ENCODE peak calls at places on chromosome 3, in seven cellular contexts. J is GF-D8, S is iPS-NIHi11, I is suprapubic skin, U is GM23248, Q is astrocyte of the spinal cord, G is endothelial cell. H is an unnamed sample.

GRCh38 chr3:194344012-194344411 is 7.1 kb downstream of the CPN2 start:
- DNase-seq in J (peak; percentile 21), S (peak; percentile 90), I (no peak), U (peak; percentile 68), Q (peak; percentile 55), G (peak; percentile 84), H (peak; percentile 96)

GRCh38 chr3:41120461-41120860 is 78.8 kb upstream of the CTNNB1 start:
- DNase-seq in J (no peak), S (no peak), I (no peak), U (no peak), Q (no peak), G (no peak), H (no peak)

GRCh38 chr3:194754091-194754490 is 68.4 kb downstream of the FAM43A start:
- DNase-seq in J (no peak), S (no peak), I (no peak), U (no peak), Q (no peak), G (no peak), H (no peak)

GRCh38 chr3:73622135-73622534 is 2.6 kb downstream of the PDZRN3 start:
- DNase-seq in J (no peak), S (peak; percentile 24), I (no peak), U (peak; percentile 65), Q (no peak), G (no peak), H (peak; percentile 66)

GRCh38 chr3:185052631-185053030 is 100.2 kb downstream of the C3orf70 start:
- DNase-seq in J (no peak), S (no peak), I (no peak), U (no peak), Q (no peak), G (no peak), H (no peak)

GRCh38 chr3:188270423-188270972 is 116.5 kb downstream of the LPP start:
- DNase-seq in J (no peak), S (peak; percentile 59), I (no peak), U (peak; percentile 86), Q (peak; percentile 96), G (no peak), H (no peak)

GRCh38 chr3:52404391-52404790 is 40.5 kb downstream of the SEMA3G start:
- DNase-seq in J (no peak), S (no peak), I (peak; percentile 59), U (no peak), Q (no peak), G (no peak), H (no peak)

GRCh38 chr3:194471863-194472262 is 14.9 kb downstream of the ATP13A3 start:
- DNase-seq in J (no peak), S (no peak), I (no peak), U (no peak), Q (no peak), G (no peak), H (no peak)

GRCh38 chr3:46334911-46335478 is 18.9 kb upstream of the CCR2 start:
- DNase-seq in J (no peak), S (no peak), I (no peak), U (peak; percentile 35), Q (peak; percentile 16), G (no peak), H (no peak)

GRCh38 chr3:189941679-189942078 is 179.0 kb downstream of the P3H2 start:
- DNase-seq in J (no peak), S (no peak), I (no peak), U (peak; percentile 75), Q (peak; percentile 74), G (no peak), H (no peak)

H was measured in endodermal cell.